ENCODE peak calls at places on chromosomes 16 and 17, in four cellular contexts. V is RWPE1; R is CD4-positive, alpha-beta T cell; G is foreskin fibroblast. Z is an unnamed sample.

GRCh38 chr17:50375858-50376538 is 3.0 kb downstream of the EME1 start:
- DNase-seq in V (no peak), R (no peak), G (no peak), Z (no peak)

GRCh38 chr17:44190496-44190895 is 3.7 kb downstream of the TMUB2 start:
- DNase-seq in V (no peak), R (no peak), G (no peak), Z (no peak)

GRCh38 chr17:57494446-57494845 is 238.1 kb downstream of the MSI2 start:
- DNase-seq in V (no peak), R (no peak), G (no peak), Z (no peak)

GRCh38 chr17:41001795-41002194 is 2.1 kb upstream of the KRTAP3-2 start:
- DNase-seq in V (no peak), R (no peak), G (no peak), Z (no peak)

GRCh38 chr16:66483689-66484452 is 56.8 kb downstream of the BEAN1 start:
- DNase-seq in V (peak), R (peak), G (peak), Z (no peak)

GRCh38 chr16:48194828-48195566 is 39.2 kb upstream of the ABCC12 start:
- DNase-seq in V (peak), R (no peak), G (peak), Z (no peak)

GRCh38 chr17:50603340-50603739 is 31.3 kb upstream of the ABCC3 start:
- DNase-seq in V (no peak), R (no peak), G (no peak), Z (no peak)

GRCh38 chr17:69607162-69607834 is 192.8 kb downstream of the MAP2K6 start:
- DNase-seq in V (peak), R (no peak), G (peak), Z (peak)

GRCh38 chr16:85372627-85373372 is 240.3 kb upstream of the GSE1 start:
- DNase-seq in V (peak), R (no peak), G (peak), Z (peak)

GRCh38 chr16:62752837-62753236 is 716.6 kb upstream of the CDH8 start:
- DNase-seq in V (no peak), R (no peak), G (no peak), Z (no peak)

GRCh38 chr17:30530346-30531025 is 53.3 kb downstream of the GOSR1 start:
- DNase-seq in V (no peak), R (no peak), G (peak), Z (no peak)

GRCh38 chr16:75575976-75576375 is 9.8 kb downstream of the GABARAPL2 start:
- DNase-seq in V (no peak), R (no peak), G (no peak), Z (no peak)

GRCh38 chr17:79791354-79792123 is 5.3 kb downstream of the CBX8 start:
- DNase-seq in V (no peak), R (no peak), G (no peak), Z (no peak)

GRCh38 chr17:55454906-55455474 is 33.4 kb upstream of the MMD start:
- DNase-seq in V (peak), R (no peak), G (peak), Z (peak)

GRCh38 chr17:78576389-78577112 is 645 bp downstream of the DNAH17 start:
- DNase-seq in V (no peak), R (no peak), G (no peak), Z (no peak)

GRCh38 chr17:77217566-77217965 is 76.8 kb downstream of the SEC14L1 start:
- DNase-seq in V (no peak), R (no peak), G (no peak), Z (no peak)

GRCh38 chr17:38510424-38511125 is 82.3 kb downstream of the ARHGAP23 start:
- DNase-seq in V (no peak), R (no peak), G (peak), Z (no peak)

GRCh38 chr16:77113835-77114234 is 77.2 kb upstream of the MON1B start:
- DNase-seq in V (no peak), R (no peak), G (no peak), Z (no peak)

GRCh38 chr16:4212934-4213296 is 29.0 kb downstream of the SRL start:
- DNase-seq in V (peak), R (no peak), G (peak), Z (no peak)

GRCh38 chr17:78561166-78561565 is 16.0 kb downstream of the DNAH17 start:
- DNase-seq in V (no peak), R (no peak), G (no peak), Z (no peak)

GRCh38 chr16:30903002-30903401 is 6.6 kb downstream of the CTF1 start:
- DNase-seq in V (no peak), R (no peak), G (no peak), Z (no peak)

GRCh38 chr16:19717319-19717718 is 708 bp downstream of the KNOP1 start:
- DNase-seq in V (no peak), R (no peak), G (peak), Z (no peak)

GRCh38 chr16:81204794-81205680 is 33.5 kb upstream of the BCO1 start:
- DNase-seq in V (peak), R (peak), G (peak), Z (no peak)

GRCh38 chr17:67211742-67212141 is 33.3 kb downstream of the HELZ start:
- DNase-seq in V (peak), R (no peak), G (peak), Z (peak)

GRCh38 chr16:9260665-9261064 is 169.2 kb downstream of the HAPSTR1 start:
- DNase-seq in V (no peak), R (no peak), G (no peak), Z (no peak)

GRCh38 chr17:31900877-31901276 is 631 bp downstream of the UTP6 start:
- DNase-seq in V (peak), R (no peak), G (peak), Z (no peak)

GRCh38 chr16:27538508-27538907 is 11.2 kb downstream of the GTF3C1 start:
- DNase-seq in V (no peak), R (no peak), G (no peak), Z (no peak)

GRCh38 chr16:86611958-86612357 is 33.6 kb downstream of the FOXL1 start:
- DNase-seq in V (no peak), R (no peak), G (no peak), Z (no peak)

GRCh38 chr16:1579214-1579613 is 32.7 kb downstream of the IFT140 start:
- DNase-seq in V (no peak), R (no peak), G (no peak), Z (no peak)

GRCh38 chr17:4940625-4941021 is 555 bp downstream of the RNF167 start:
- DNase-seq in V (peak), R (peak), G (no peak), Z (no peak)

GRCh38 chr17:77214743-77215142 is 74.0 kb downstream of the SEC14L1 start:
- DNase-seq in V (peak), R (no peak), G (peak), Z (no peak)

GRCh38 chr16:55734665-55735064 is 78.9 kb downstream of the SLC6A2 start:
- DNase-seq in V (no peak), R (no peak), G (no peak), Z (no peak)

GRCh38 chr17:56172517-56172982 is 19.3 kb downstream of the ANKFN1 start:
- DNase-seq in V (no peak), R (no peak), G (peak), Z (no peak)

GRCh38 chr17:36135465-36135864 is 31.8 kb downstream of the CCL4 start:
- DNase-seq in V (no peak), R (no peak), G (no peak), Z (no peak)

GRCh38 chr17:61805399-61805798 is 57.9 kb downstream of the BRIP1 start:
- DNase-seq in V (peak), R (no peak), G (peak), Z (no peak)

DNA sequence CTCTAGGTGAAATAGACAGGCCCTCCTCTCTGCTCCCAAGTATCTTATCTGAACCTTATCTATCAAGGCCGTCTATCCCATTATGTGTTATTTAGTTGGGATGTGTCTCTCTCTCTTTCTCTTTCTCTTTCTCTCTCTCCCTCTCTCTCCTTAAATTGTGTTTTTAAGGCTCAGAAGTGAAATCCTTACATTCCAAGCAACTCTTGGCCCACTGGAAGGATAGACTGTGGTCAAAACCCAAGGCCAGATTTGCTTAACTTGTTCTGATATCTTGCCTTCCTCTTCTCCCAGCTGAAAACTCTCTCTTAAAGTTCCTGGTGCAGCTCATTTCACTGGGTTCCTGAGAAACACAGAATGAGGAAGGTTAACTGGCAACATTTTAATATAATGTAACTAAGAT is 14.7 kb downstream of the CDRT4 start:
- DNase-seq in V (no peak), R (no peak), G (no peak), Z (no peak)
- TF ChIP-seq CTCF in V (no peak), R (no peak), G (no peak), Z (no peak)

DNA sequence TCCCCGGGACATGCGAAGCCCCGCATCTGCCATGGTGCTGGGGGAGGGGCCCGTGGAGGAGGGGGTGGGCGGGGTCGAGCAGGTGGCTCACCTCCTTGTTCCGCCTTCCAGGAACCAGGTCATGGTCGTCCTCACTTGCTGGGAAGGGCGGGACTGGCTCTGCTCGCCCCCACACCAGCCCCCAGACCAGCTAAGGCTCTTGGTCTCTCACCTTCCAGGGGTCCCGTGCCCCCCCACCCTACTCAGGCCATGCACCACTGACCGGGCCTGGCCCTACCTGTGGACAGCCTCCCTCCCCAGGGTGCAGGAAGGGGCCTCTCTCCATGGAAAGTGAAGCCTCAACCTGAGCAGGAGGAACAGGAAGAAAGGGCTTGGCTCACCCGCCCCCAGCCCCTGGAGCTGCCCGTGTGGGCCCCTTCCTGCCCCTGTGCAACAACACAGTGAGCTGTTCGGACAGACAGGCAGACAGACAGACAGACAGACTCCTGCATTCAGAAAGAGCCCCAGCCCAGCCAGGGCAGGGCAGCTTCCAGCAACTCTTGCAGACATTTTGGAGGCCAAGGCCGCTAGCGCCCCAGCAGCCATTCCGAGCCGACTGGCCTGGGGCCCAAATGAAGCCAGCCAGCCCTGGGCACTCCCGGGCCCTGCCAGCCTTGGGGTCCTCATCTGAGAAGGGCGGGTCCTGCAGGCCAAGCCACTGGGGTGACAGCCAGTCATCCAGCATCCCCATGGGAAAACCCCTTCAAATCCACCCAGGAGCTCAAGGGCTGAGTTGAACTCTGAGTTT is 8.1 kb upstream of the KREMEN2 start:
- DNase-seq in V (no peak), R (no peak), G (no peak), Z (no peak)
- TF ChIP-seq CTCF in V (no peak), R (no peak), G (no peak), Z (no peak)

GRCh38 chr17:19781488-19782458 is 33.7 kb upstream of the ALDH3A1 start:
- DNase-seq in V (no peak), R (no peak), G (no peak), Z (no peak)

GRCh38 chr17:19780846-19781245 is 32.7 kb upstream of the ALDH3A1 start:
- DNase-seq in V (no peak), R (no peak), G (no peak), Z (no peak)

GRCh38 chr17:19787733-19788357 is 39.7 kb upstream of the ALDH3A1 start:
- DNase-seq in V (no peak), R (no peak), G (peak), Z (no peak)

DNA sequence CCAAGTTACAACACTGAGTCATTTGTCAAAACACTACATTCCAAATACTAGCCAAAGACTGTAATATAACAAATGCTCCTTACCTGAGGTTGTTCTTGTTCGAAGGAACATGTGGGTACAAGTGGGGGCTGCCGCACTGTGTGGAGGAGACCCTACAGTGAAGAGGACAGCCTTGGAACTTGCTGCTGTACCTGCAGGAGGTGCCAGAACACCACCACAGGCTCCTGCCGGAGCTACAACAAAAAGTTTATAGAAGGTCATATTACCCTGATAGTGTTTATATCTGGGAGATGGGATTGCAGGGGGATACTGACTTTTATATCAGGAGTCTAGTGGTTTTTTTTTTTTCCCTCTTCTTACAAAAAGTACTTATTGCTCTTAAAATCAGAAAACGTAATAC is 37.8 kb upstream of the ALDH3A1 start:
- DNase-seq in V (no peak), R (no peak), G (no peak), Z (no peak)
- TF ChIP-seq CTCF in V (no peak), R (no peak), G (peak), Z (no peak)

GRCh38 chr17:1627219-1627986 is 1.2 kb downstream of the SLC43A2 start:
- DNase-seq in V (no peak), R (no peak), G (no peak), Z (no peak)

GRCh38 chr17:1627987-1628855 is at the start of gene SLC43A2:
- DNase-seq in V (peak), R (peak), G (peak), Z (no peak)

GRCh38 chr17:1629647-1630310 is 1.1 kb upstream of the SLC43A2 start:
- DNase-seq in V (no peak), R (peak), G (peak), Z (no peak)

GRCh38 chr17:1630662-1631061 is 2.0 kb upstream of the SLC43A2 start:
- DNase-seq in V (no peak), R (no peak), G (no peak), Z (no peak)

GRCh38 chr17:1628856-1629646 is 417 bp upstream of the SLC43A2 start:
- DNase-seq in V (peak), R (peak), G (peak), Z (peak)
- TF ChIP-seq CTCF in V (peak), R (no peak), G (no peak), Z (no peak)

GRCh38 chr17:34565715-34566114 is 13.7 kb upstream of the TMEM132E start:
- DNase-seq in V (no peak), R (no peak), G (no peak), Z (no peak)

GRCh38 chr17:34566873-34567272 is 12.5 kb upstream of the TMEM132E start:
- DNase-seq in V (no peak), R (no peak), G (no peak), Z (no peak)

GRCh38 chr17:34561328-34561727 is 18.1 kb upstream of the TMEM132E start:
- DNase-seq in V (no peak), R (no peak), G (no peak), Z (no peak)

GRCh38 chr17:34566201-34566600 is 13.2 kb upstream of the TMEM132E start:
- DNase-seq in V (no peak), R (no peak), G (no peak), Z (no peak)

DNA sequence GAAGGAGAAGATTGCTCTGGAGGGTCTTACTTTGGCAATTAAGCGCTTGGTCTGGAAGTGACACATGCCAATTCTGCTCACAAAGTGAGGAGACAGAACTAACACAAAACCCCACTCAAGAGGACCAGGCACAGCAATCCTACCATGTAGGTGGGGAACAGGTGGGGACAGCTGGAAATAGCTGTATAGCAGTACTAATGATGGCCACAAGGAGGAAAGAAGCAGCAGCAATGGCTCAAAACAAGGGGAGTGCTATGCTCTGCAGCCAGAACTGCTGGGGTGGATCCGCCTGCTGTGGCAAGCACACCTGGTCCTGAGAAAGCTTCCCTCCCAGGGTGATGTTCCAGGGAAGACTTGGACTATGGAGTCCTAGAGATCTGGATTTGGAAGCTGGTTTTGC is 17.0 kb upstream of the TMEM132E start:
- DNase-seq in V (no peak), R (no peak), G (no peak), Z (no peak)
- TF ChIP-seq CTCF in V (no peak), R (peak), G (peak), Z (peak)

GRCh38 chr17:45306094-45306493 is 10.7 kb downstream of the MAP3K14 start:
- DNase-seq in V (no peak), R (no peak), G (no peak), Z (no peak)

GRCh38 chr17:45308016-45308365 is 8.8 kb downstream of the MAP3K14 start:
- DNase-seq in V (no peak), R (no peak), G (no peak), Z (no peak)

GRCh38 chr17:45305532-45306087 is 11.2 kb downstream of the MAP3K14 start:
- DNase-seq in V (no peak), R (no peak), G (peak), Z (no peak)

GRCh38 chr17:45307290-45308015 is 9.4 kb downstream of the MAP3K14 start:
- DNase-seq in V (peak), R (no peak), G (peak), Z (no peak)

DNA sequence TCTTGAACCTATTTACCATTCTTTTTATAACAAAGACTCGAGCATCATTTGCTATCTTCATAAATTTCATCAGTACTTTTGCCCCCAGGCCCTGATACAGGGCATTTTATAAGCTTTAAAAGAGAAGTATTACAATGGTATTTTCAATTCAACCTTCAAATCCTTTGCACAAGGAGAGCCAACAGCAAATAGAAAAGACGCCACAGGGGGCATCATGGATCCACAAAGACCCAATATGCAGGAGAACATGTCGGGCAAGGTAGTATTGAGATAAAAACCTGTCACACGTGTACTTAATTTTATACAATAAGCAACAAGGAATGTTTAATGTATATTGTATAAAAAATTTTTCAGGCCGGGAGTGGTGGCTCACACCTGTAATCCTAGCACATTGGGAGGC is 10.2 kb downstream of the MAP3K14 start:
- DNase-seq in V (no peak), R (no peak), G (no peak), Z (no peak)
- TF ChIP-seq CTCF in V (no peak), R (no peak), G (no peak), Z (no peak)

DNA sequence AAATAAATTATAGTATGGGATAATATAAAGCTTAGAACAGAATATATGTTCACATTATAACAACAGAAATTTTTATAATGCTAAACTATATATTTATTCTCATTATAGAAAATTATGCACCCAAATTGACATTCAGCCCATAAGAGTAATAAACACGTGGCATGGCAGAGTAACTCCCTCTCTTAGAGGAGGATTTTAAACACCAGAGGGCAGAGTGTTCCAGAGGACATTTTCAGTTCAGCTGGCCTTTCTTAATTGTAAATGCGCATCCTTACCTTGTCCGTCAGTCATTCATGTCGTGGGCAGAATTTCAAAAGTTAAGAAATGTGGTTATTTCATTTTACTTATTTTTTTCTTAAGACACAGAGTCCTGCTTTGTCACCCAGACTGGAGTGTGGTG is 147.1 kb downstream of the TANC2 start:
- DNase-seq in V (no peak), R (no peak), G (no peak), Z (no peak)
- TF ChIP-seq CTCF in V (no peak), R (no peak), G (no peak), Z (no peak)